ENCODE peak calls at places on chromosomes 16 and 17, in nine cellular contexts. One of them, this sample, is unnamed.

GRCh38 chr16:1426734-1427451 is 4.0 kb upstream of the PERCC1 start:
- DNase-seq in dorsolateral prefrontal cortex: no peak
- DNase-seq in BJ: no peak
- DNase-seq in fibroblast of lung: no peak
- DNase-seq in left ventricle myocardium inferior: no peak
- DNase-seq in heart left ventricle: no peak
- DNase-seq in prostate gland: no peak
- DNase-seq in psoas muscle: no peak
- DNase-seq in PC-3: no peak
- DNase-seq in this sample: peak

GRCh38 chr16:70800306-70800705 is 652 bp downstream of the VAC14 start:
- DNase-seq in fibroblast of lung: no peak
- DNase-seq in prostate gland: no peak
- DNase-seq in heart left ventricle: no peak
- DNase-seq in BJ: no peak
- DNase-seq in dorsolateral prefrontal cortex: no peak
- DNase-seq in left ventricle myocardium inferior: no peak
- DNase-seq in psoas muscle: no peak
- DNase-seq in PC-3: no peak
- DNase-seq in this sample: no peak

GRCh38 chr16:20001856-20002707 is 71.6 kb downstream of the GPR139 start:
- DNase-seq in prostate gland: no peak
- DNase-seq in BJ: no peak
- DNase-seq in left ventricle myocardium inferior: no peak
- DNase-seq in PC-3: no peak
- DNase-seq in dorsolateral prefrontal cortex: no peak
- DNase-seq in heart left ventricle: no peak
- DNase-seq in psoas muscle: no peak
- DNase-seq in fibroblast of lung: no peak
- DNase-seq in this sample: no peak

GRCh38 chr16:72961115-72961832 is 86.7 kb downstream of the ZFHX3 start:
- DNase-seq in prostate gland: no peak
- DNase-seq in BJ: no peak
- DNase-seq in left ventricle myocardium inferior: no peak
- DNase-seq in heart left ventricle: no peak
- DNase-seq in psoas muscle: peak
- DNase-seq in fibroblast of lung: peak
- DNase-seq in PC-3: peak
- DNase-seq in dorsolateral prefrontal cortex: no peak
- DNase-seq in this sample: no peak

GRCh38 chr16:6279261-6279660 is 1053.4 kb upstream of the RBFOX1 start:
- DNase-seq in heart left ventricle: no peak
- DNase-seq in PC-3: no peak
- DNase-seq in prostate gland: no peak
- DNase-seq in left ventricle myocardium inferior: no peak
- DNase-seq in BJ: no peak
- DNase-seq in dorsolateral prefrontal cortex: no peak
- DNase-seq in psoas muscle: no peak
- DNase-seq in fibroblast of lung: no peak
- DNase-seq in this sample: no peak

GRCh38 chr17:28612936-28613872 is 781 bp downstream of the RSKR start:
- DNase-seq in dorsolateral prefrontal cortex: peak
- DNase-seq in fibroblast of lung: peak
- DNase-seq in prostate gland: no peak
- DNase-seq in PC-3: peak
- DNase-seq in left ventricle myocardium inferior: no peak
- DNase-seq in heart left ventricle: no peak
- DNase-seq in psoas muscle: no peak
- DNase-seq in BJ: no peak
- DNase-seq in this sample: no peak

GRCh38 chr17:61328351-61328750 is 71.3 kb upstream of the TBX2 start:
- DNase-seq in PC-3: no peak
- DNase-seq in dorsolateral prefrontal cortex: no peak
- DNase-seq in prostate gland: no peak
- DNase-seq in fibroblast of lung: no peak
- DNase-seq in BJ: no peak
- DNase-seq in psoas muscle: no peak
- DNase-seq in heart left ventricle: no peak
- DNase-seq in left ventricle myocardium inferior: no peak
- DNase-seq in this sample: no peak

GRCh38 chr17:81132197-81132540 is 33.1 kb upstream of the PVALEF start:
- DNase-seq in dorsolateral prefrontal cortex: no peak
- DNase-seq in PC-3: no peak
- DNase-seq in psoas muscle: no peak
- DNase-seq in fibroblast of lung: no peak
- DNase-seq in BJ: no peak
- DNase-seq in heart left ventricle: no peak
- DNase-seq in prostate gland: no peak
- DNase-seq in left ventricle myocardium inferior: no peak
- DNase-seq in this sample: no peak

GRCh38 chr17:45116434-45117016 is 15.8 kb downstream of the PLCD3 start:
- DNase-seq in prostate gland: no peak
- DNase-seq in dorsolateral prefrontal cortex: no peak
- DNase-seq in fibroblast of lung: no peak
- DNase-seq in psoas muscle: no peak
- DNase-seq in left ventricle myocardium inferior: no peak
- DNase-seq in BJ: no peak
- DNase-seq in PC-3: no peak
- DNase-seq in heart left ventricle: no peak
- DNase-seq in this sample: no peak

GRCh38 chr17:77535892-77536291 is 395.1 kb downstream of the SEC14L1 start:
- DNase-seq in dorsolateral prefrontal cortex: no peak
- DNase-seq in fibroblast of lung: no peak
- DNase-seq in PC-3: no peak
- DNase-seq in psoas muscle: no peak
- DNase-seq in heart left ventricle: no peak
- DNase-seq in prostate gland: no peak
- DNase-seq in left ventricle myocardium inferior: no peak
- DNase-seq in BJ: no peak
- DNase-seq in this sample: no peak

GRCh38 chr17:16444258-16444886 is 29.0 kb downstream of the TRPV2 start:
- DNase-seq in prostate gland: no peak
- DNase-seq in dorsolateral prefrontal cortex: no peak
- DNase-seq in left ventricle myocardium inferior: no peak
- DNase-seq in psoas muscle: no peak
- DNase-seq in PC-3: peak
- DNase-seq in fibroblast of lung: no peak
- DNase-seq in BJ: no peak
- DNase-seq in heart left ventricle: no peak
- DNase-seq in this sample: no peak

GRCh38 chr17:4487820-4488716 is 10.6 kb upstream of the SPNS2 start:
- DNase-seq in left ventricle myocardium inferior: no peak
- DNase-seq in prostate gland: no peak
- DNase-seq in PC-3: no peak
- DNase-seq in dorsolateral prefrontal cortex: peak
- DNase-seq in fibroblast of lung: no peak
- DNase-seq in heart left ventricle: no peak
- DNase-seq in BJ: no peak
- DNase-seq in psoas muscle: no peak
- DNase-seq in this sample: no peak

GRCh38 chr16:73216932-73217331 is 169.0 kb upstream of the ZFHX3 start:
- DNase-seq in BJ: no peak
- DNase-seq in heart left ventricle: no peak
- DNase-seq in psoas muscle: no peak
- DNase-seq in fibroblast of lung: no peak
- DNase-seq in PC-3: no peak
- DNase-seq in dorsolateral prefrontal cortex: no peak
- DNase-seq in prostate gland: no peak
- DNase-seq in left ventricle myocardium inferior: no peak
- DNase-seq in this sample: no peak

GRCh38 chr16:66590322-66590721 is 11.1 kb downstream of the CMTM2 start:
- DNase-seq in PC-3: no peak
- DNase-seq in psoas muscle: no peak
- DNase-seq in fibroblast of lung: no peak
- DNase-seq in heart left ventricle: no peak
- DNase-seq in dorsolateral prefrontal cortex: no peak
- DNase-seq in left ventricle myocardium inferior: no peak
- DNase-seq in prostate gland: no peak
- DNase-seq in BJ: no peak
- DNase-seq in this sample: peak

DNA sequence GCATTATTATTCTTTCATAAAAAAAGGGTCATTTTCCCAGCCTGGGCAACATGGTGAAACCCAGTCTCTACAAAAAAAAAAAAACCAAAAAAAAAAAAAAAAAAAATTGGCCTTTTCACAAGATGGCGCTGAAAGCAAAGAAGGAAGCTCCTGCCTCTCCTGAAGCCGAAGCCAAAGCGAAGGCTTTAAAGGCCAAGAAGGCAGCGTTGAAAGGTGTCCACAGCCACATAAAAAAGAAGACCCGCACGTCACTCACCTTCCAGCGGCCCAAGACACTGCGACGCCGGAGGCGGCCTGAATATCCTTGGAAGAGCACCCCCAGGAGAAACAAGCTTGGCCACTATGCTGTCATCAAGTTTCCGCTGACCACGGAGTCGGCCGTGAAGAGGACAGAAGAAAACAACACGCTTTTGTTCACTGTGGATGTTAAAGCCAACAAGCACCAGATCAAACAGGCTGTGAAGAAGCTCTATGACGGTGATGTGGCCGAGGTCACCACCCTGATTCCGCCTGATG is 4.9 kb upstream of the PGAP6 start:
- DNase-seq in heart left ventricle: peak
- DNase-seq in BJ: no peak
- DNase-seq in left ventricle myocardium inferior: no peak
- DNase-seq in dorsolateral prefrontal cortex: no peak
- DNase-seq in PC-3: no peak
- DNase-seq in fibroblast of lung: peak
- DNase-seq in prostate gland: no peak
- DNase-seq in psoas muscle: no peak
- DNase-seq in this sample: no peak
- TF ChIP-seq CTCF in heart left ventricle: no peak
- TF ChIP-seq CTCF in BJ: no peak
- TF ChIP-seq CTCF in left ventricle myocardium inferior: no peak
- TF ChIP-seq CTCF in dorsolateral prefrontal cortex: no peak
- TF ChIP-seq CTCF in PC-3: no peak
- TF ChIP-seq CTCF in fibroblast of lung: no peak
- TF ChIP-seq CTCF in prostate gland: no peak
- TF ChIP-seq CTCF in psoas muscle: no peak
- TF ChIP-seq CTCF in this sample: no peak

GRCh38 chr16:49352923-49353322 is 20.7 kb upstream of the C16orf78 start:
- DNase-seq in prostate gland: no peak
- DNase-seq in dorsolateral prefrontal cortex: no peak
- DNase-seq in psoas muscle: no peak
- DNase-seq in fibroblast of lung: no peak
- DNase-seq in PC-3: peak
- DNase-seq in BJ: no peak
- DNase-seq in heart left ventricle: no peak
- DNase-seq in left ventricle myocardium inferior: no peak
- DNase-seq in this sample: no peak
- TF ChIP-seq CTCF in prostate gland: no peak
- TF ChIP-seq CTCF in dorsolateral prefrontal cortex: no peak
- TF ChIP-seq CTCF in psoas muscle: no peak
- TF ChIP-seq CTCF in fibroblast of lung: peak
- TF ChIP-seq CTCF in PC-3: peak
- TF ChIP-seq CTCF in BJ: peak
- TF ChIP-seq CTCF in heart left ventricle: no peak
- TF ChIP-seq CTCF in left ventricle myocardium inferior: peak
- TF ChIP-seq CTCF in this sample: no peak

GRCh38 chr17:43079578-43080302 is 45.4 kb downstream of the BRCA1 start:
- DNase-seq in prostate gland: peak
- DNase-seq in BJ: no peak
- DNase-seq in left ventricle myocardium inferior: no peak
- DNase-seq in heart left ventricle: no peak
- DNase-seq in dorsolateral prefrontal cortex: no peak
- DNase-seq in PC-3: no peak
- DNase-seq in psoas muscle: no peak
- DNase-seq in fibroblast of lung: no peak
- DNase-seq in this sample: no peak

GRCh38 chr17:43090022-43090421 is 35.1 kb downstream of the BRCA1 start:
- DNase-seq in psoas muscle: no peak
- DNase-seq in fibroblast of lung: no peak
- DNase-seq in heart left ventricle: no peak
- DNase-seq in PC-3: no peak
- DNase-seq in prostate gland: no peak
- DNase-seq in BJ: no peak
- DNase-seq in dorsolateral prefrontal cortex: no peak
- DNase-seq in left ventricle myocardium inferior: no peak
- DNase-seq in this sample: no peak

GRCh38 chr17:43085489-43085888 is 39.7 kb downstream of the BRCA1 start:
- DNase-seq in prostate gland: no peak
- DNase-seq in psoas muscle: no peak
- DNase-seq in heart left ventricle: no peak
- DNase-seq in BJ: no peak
- DNase-seq in dorsolateral prefrontal cortex: no peak
- DNase-seq in fibroblast of lung: peak
- DNase-seq in left ventricle myocardium inferior: no peak
- DNase-seq in PC-3: no peak
- DNase-seq in this sample: no peak
- TF ChIP-seq CTCF in prostate gland: no peak
- TF ChIP-seq CTCF in psoas muscle: no peak
- TF ChIP-seq CTCF in heart left ventricle: no peak
- TF ChIP-seq CTCF in BJ: peak
- TF ChIP-seq CTCF in dorsolateral prefrontal cortex: no peak
- TF ChIP-seq CTCF in fibroblast of lung: no peak
- TF ChIP-seq CTCF in left ventricle myocardium inferior: no peak
- TF ChIP-seq CTCF in PC-3: peak
- TF ChIP-seq CTCF in this sample: no peak

GRCh38 chr16:49822649-49823370 is 33.1 kb downstream of the ZNF423 start:
- DNase-seq in dorsolateral prefrontal cortex: peak
- DNase-seq in BJ: no peak
- DNase-seq in fibroblast of lung: no peak
- DNase-seq in PC-3: no peak
- DNase-seq in psoas muscle: peak
- DNase-seq in heart left ventricle: no peak
- DNase-seq in left ventricle myocardium inferior: no peak
- DNase-seq in prostate gland: no peak
- DNase-seq in this sample: no peak
- TF ChIP-seq CTCF in dorsolateral prefrontal cortex: no peak
- TF ChIP-seq CTCF in BJ: no peak
- TF ChIP-seq CTCF in fibroblast of lung: no peak
- TF ChIP-seq CTCF in PC-3: no peak
- TF ChIP-seq CTCF in psoas muscle: no peak
- TF ChIP-seq CTCF in heart left ventricle: no peak
- TF ChIP-seq CTCF in left ventricle myocardium inferior: no peak
- TF ChIP-seq CTCF in prostate gland: no peak
- TF ChIP-seq CTCF in this sample: no peak